ENCODE peak calls at places on chromosome 16, in nine cellular contexts. H is stomach, T is adrenal gland, L is IMR-90, V is A549, W is breast epithelium, C is ovary, N is K562, B is transverse colon. E is an unnamed sample.

GRCh38 chr16:3058173-3059030 is 7.0 kb upstream of the IL32 start:
- DNase-seq in H (peak), T (no peak), L (no peak), V (peak), W (peak), C (no peak), N (peak), B (peak), E (no peak)

GRCh38 chr16:79013004-79013403 is 587.5 kb downstream of the MAF start:
- DNase-seq in H (no peak), T (no peak), L (no peak), V (no peak), W (no peak), C (no peak), N (no peak), B (no peak), E (no peak)

GRCh38 chr16:56286819-56287218 is 95.5 kb downstream of the GNAO1 start:
- DNase-seq in H (no peak), T (no peak), L (peak), V (no peak), W (no peak), C (no peak), N (peak), B (no peak), E (no peak)

GRCh38 chr16:23905027-23905426 is 69.2 kb downstream of the PRKCB start:
- DNase-seq in H (no peak), T (no peak), L (peak), V (peak), W (no peak), C (no peak), N (no peak), B (peak), E (no peak)

GRCh38 chr16:16930309-16931000 is 540.3 kb downstream of the XYLT1 start:
- DNase-seq in H (no peak), T (peak), L (no peak), V (no peak), W (no peak), C (no peak), N (no peak), B (no peak), E (no peak)

GRCh38 chr16:71499775-71500364 is 10.7 kb upstream of the ZNF19 start:
- DNase-seq in H (no peak), T (peak), L (peak), V (peak), W (no peak), C (no peak), N (peak), B (peak), E (no peak)

GRCh38 chr16:19706846-19707245 is 11.2 kb downstream of the KNOP1 start:
- DNase-seq in H (no peak), T (no peak), L (no peak), V (no peak), W (no peak), C (no peak), N (no peak), B (no peak), E (no peak)

GRCh38 chr16:22116095-22116700 is 23.9 kb downstream of the VWA3A start:
- DNase-seq in H (no peak), T (no peak), L (no peak), V (no peak), W (no peak), C (no peak), N (no peak), B (no peak), E (no peak)

GRCh38 chr16:66489818-66490217 is 60.1 kb downstream of the TK2 start:
- DNase-seq in H (peak), T (no peak), L (no peak), V (no peak), W (peak), C (no peak), N (no peak), B (no peak), E (peak)

GRCh38 chr16:19879241-19879792 is 5.3 kb downstream of the GPRC5B start:
- DNase-seq in H (no peak), T (peak), L (peak), V (peak), W (no peak), C (no peak), N (no peak), B (no peak), E (peak)

GRCh38 chr16:56869513-56870270 is 4.7 kb downstream of the SLC12A3 start:
- DNase-seq in H (no peak), T (no peak), L (no peak), V (peak), W (no peak), C (no peak), N (peak), B (peak), E (no peak)

GRCh38 chr16:66130296-66130910 is 236.1 kb upstream of the CDH5 start:
- DNase-seq in H (no peak), T (no peak), L (peak), V (no peak), W (no peak), C (no peak), N (no peak), B (no peak), E (no peak)

GRCh38 chr16:81004646-81005353 is 1.9 kb downstream of the CMC2 start:
- DNase-seq in H (no peak), T (peak), L (peak), V (peak), W (no peak), C (no peak), N (peak), B (no peak), E (no peak)

GRCh38 chr16:48173877-48174276 is 18.1 kb upstream of the ABCC12 start:
- DNase-seq in H (no peak), T (no peak), L (no peak), V (no peak), W (no peak), C (no peak), N (no peak), B (no peak), E (no peak)

GRCh38 chr16:17331071-17331521 is 139.7 kb downstream of the XYLT1 start:
- DNase-seq in H (no peak), T (peak), L (no peak), V (no peak), W (no peak), C (no peak), N (no peak), B (no peak), E (peak)

GRCh38 chr16:9913604-9914330 is 268.5 kb downstream of the GRIN2A start:
- DNase-seq in H (no peak), T (no peak), L (no peak), V (no peak), W (no peak), C (no peak), N (no peak), B (no peak), E (no peak)

GRCh38 chr16:55830658-55831294 is 2.1 kb downstream of the CES1 start:
- DNase-seq in H (no peak), T (no peak), L (no peak), V (no peak), W (no peak), C (no peak), N (no peak), B (no peak), E (no peak)

GRCh38 chr16:25433388-25433787 is 175.7 kb upstream of the ZKSCAN2 start:
- DNase-seq in H (no peak), T (no peak), L (no peak), V (no peak), W (no peak), C (no peak), N (no peak), B (no peak), E (no peak)

GRCh38 chr16:84423416-84423837 is 55.1 kb downstream of the ATP2C2 start:
- DNase-seq in H (no peak), T (no peak), L (peak), V (peak), W (no peak), C (no peak), N (peak), B (no peak), E (no peak)

GRCh38 chr16:3187798-3188674 is at the start of gene OR1F1:
- DNase-seq in H (no peak), T (no peak), L (peak), V (peak), W (no peak), C (no peak), N (peak), B (no peak), E (no peak)

GRCh38 chr16:66507731-66508239 is 42.1 kb downstream of the TK2 start:
- DNase-seq in H (no peak), T (no peak), L (no peak), V (no peak), W (no peak), C (no peak), N (no peak), B (no peak), E (no peak)

GRCh38 chr16:12575288-12575687 is 228.4 kb downstream of the CPPED1 start:
- DNase-seq in H (no peak), T (no peak), L (no peak), V (no peak), W (no peak), C (no peak), N (no peak), B (no peak), E (no peak)

GRCh38 chr16:72848759-72849664 is 198.9 kb downstream of the ZFHX3 start:
- DNase-seq in H (peak), T (peak), L (peak), V (peak), W (peak), C (peak), N (peak), B (peak), E (peak)

GRCh38 chr16:65120811-65121721 is 797 bp downstream of the CDH11 start:
- DNase-seq in H (no peak), T (peak), L (peak), V (peak), W (no peak), C (peak), N (no peak), B (no peak), E (peak)

GRCh38 chr16:85457366-85457765 is 155.8 kb upstream of the GSE1 start:
- DNase-seq in H (no peak), T (no peak), L (no peak), V (no peak), W (no peak), C (no peak), N (no peak), B (no peak), E (no peak)

GRCh38 chr16:15961060-15961511 is 11.7 kb downstream of the ABCC1 start:
- DNase-seq in H (no peak), T (no peak), L (peak), V (no peak), W (no peak), C (no peak), N (no peak), B (no peak), E (no peak)

DNA sequence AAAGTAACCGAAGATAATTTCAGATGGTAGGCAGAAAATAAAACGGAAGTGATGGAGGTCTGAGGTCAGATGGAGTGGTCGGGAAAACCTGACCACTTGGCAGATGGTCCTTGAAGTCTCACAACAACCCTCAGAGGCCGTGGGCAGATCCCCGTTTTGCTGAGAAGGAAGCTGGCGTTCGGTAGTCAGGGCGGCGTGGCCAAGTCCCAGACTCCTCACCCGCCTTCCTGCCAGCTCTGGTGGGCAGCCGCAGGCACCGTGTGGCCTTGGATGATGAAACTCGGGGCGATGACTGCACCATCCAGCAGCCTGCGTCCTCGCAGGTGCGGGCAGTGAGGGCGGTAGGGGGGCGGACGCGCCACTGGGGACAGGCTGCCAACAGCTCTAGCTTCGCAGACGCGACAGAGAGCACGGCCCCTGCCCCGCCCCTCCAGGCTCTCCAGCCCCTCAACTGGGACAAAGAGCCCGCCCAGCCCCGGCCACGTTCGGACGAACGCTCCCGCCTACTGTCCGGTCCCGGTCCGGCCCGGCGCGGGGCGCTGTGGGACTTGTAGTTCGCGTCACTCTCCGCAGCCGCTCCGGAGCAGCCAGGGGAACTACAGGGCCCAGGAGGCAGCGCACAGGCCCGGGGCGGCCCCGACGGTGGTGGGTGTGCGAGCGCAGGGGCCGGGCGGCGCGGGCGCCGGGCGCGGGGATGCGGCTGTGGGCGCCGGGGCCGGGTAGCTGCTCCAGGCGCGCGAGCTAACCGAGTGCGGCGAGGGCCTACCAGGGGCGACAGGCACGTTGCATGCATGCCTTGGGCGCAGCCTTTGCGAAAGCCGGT is at the start of gene GPT2:
- DNase-seq in H (peak), T (peak), L (peak), V (peak), W (peak), C (peak), N (peak), B (peak), E (peak)
- TF ChIP-seq CTCF in H (peak), T (peak), L (no peak), V (no peak), W (no peak), C (no peak), N (no peak), B (peak), E (peak)

GRCh38 chr16:89697616-89698331 is 3.7 kb downstream of the SPATA2L start:
- DNase-seq in H (no peak), T (no peak), L (no peak), V (no peak), W (no peak), C (peak), N (no peak), B (no peak), E (no peak)

GRCh38 chr16:89700649-89701424 is 668 bp downstream of the SPATA2L start:
- DNase-seq in H (peak), T (no peak), L (peak), V (peak), W (peak), C (no peak), N (peak), B (peak), E (no peak)

GRCh38 chr16:89697161-89697615 is 4.3 kb downstream of the SPATA2L start:
- DNase-seq in H (no peak), T (no peak), L (no peak), V (no peak), W (no peak), C (peak), N (no peak), B (no peak), E (no peak)

GRCh38 chr16:89701425-89702406 is at the start of gene SPATA2L:
- DNase-seq in H (peak), T (peak), L (peak), V (peak), W (peak), C (peak), N (peak), B (peak), E (peak)

GRCh38 chr16:89700100-89700648 is 1.3 kb downstream of the SPATA2L start:
- DNase-seq in H (peak), T (peak), L (peak), V (peak), W (peak), C (peak), N (peak), B (peak), E (peak)
- TF ChIP-seq POLR2A in H (no peak), T (no peak), L (peak), V (no peak), W (no peak), C (peak), N (no peak), B (peak), E (no peak)

DNA sequence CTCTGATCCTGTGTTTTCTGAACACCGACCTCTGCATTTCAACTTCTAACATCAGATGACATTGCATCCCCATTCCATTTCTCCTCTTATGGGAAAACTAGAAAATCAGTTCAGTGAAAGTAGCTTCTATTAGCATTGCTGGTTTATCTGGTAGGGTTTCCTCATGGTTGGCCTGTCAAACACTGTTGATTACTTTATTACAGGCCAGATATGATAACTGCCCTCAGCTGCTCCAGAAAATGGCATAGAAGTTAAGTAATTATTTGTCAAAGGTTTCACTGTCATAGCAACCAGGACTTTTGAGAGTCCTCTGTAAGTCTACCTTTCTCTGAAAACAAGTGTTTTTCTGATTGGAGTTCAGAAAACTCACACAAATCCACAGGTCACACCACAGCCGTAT is 3.0 kb downstream of the GFOD2 start:
- DNase-seq in H (no peak), T (no peak), L (no peak), V (no peak), W (no peak), C (no peak), N (no peak), B (no peak), E (no peak)
- H3K4me3 ChIP-seq in H (no peak), T (no peak), L (no peak), V (no peak), W (no peak), C (no peak), N (no peak), B (no peak), E (no peak)

DNA sequence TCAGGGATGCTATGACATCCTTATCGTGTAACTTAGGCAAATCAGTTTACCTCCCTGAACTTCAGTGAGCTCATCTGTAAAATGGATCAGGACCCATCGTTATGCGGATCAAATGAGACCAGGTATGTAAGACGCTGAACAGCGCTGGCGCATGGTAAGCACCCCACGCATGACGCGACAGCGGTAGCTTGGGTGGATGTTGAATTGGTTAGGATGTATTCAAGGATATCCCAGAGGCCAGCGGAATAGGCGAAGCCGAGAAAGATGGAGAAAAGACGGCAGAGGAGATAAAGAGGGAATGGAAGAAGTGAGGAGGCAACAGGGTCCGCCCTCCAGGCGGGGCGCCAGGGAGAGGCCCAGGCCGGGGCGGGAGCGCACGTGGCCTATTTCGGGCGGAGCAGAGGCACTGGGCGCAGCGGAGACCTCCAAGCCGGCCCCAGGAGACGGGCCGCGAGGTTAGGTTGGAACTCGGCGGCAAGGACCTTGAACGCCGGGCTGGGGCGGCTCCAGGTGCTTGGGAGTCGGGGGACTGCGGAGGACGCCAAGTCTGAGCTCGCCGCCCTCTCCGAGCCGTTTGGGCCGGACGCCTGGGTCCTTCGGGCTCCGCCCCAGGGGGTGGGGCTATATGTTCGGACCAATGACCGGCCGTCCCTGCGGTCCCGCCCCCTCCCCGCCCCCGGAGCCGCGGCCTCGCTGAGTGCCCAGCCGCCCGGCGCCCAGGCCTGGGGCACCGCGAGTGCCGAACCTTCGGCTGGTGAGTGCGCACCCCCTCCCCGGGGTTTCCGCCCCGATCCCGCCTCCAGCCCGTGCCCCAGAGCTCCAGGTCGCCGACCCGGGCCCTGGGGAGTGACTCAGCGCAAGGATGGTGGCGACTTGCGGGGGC is at the start of gene ZNF771:
- DNase-seq in H (peak), T (peak), L (peak), V (peak), W (peak), C (peak), N (peak), B (peak), E (peak)
- TF ChIP-seq CTCF in H (no peak), T (no peak), L (no peak), V (no peak), W (no peak), C (peak), N (peak), B (no peak), E (no peak)

DNA sequence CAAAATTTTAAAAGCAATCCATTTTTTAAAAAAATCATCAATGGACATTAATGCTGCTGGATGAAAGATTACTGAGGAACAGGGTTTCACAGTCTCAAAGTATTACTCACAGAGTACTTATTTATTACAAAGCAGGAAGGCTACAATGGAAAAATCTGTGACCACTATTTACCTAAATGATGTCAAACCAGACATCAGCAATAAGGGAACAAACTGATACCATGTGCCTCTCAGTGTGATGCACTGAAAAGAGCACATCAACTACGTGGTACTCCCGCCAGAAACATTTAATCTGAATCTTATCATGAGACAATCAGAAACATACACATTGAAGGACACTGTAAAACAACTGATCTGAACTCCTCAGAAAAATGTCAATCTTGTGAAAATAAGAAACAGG is 124.2 kb downstream of the PARN start:
- DNase-seq in H (no peak), T (no peak), L (peak), V (peak), W (no peak), C (no peak), N (no peak), B (no peak), E (no peak)
- TF ChIP-seq POLR2A in H (no peak), T (no peak), L (no peak), V (no peak), W (no peak), C (no peak), N (no peak), B (no peak), E (no peak)

GRCh38 chr16:1979271-1980025 is 1.8 kb downstream of the NOXO1 start:
- DNase-seq in H (peak), T (no peak), L (no peak), V (no peak), W (peak), C (no peak), N (no peak), B (peak), E (peak)
- H3K4me3 ChIP-seq in H (peak), T (no peak), L (no peak), V (no peak), W (no peak), C (no peak), N (no peak), B (peak), E (no peak)

GRCh38 chr16:11254913-11255736 is 879 bp downstream of the SOCS1 start:
- DNase-seq in H (peak), T (peak), L (peak), V (peak), W (peak), C (peak), N (peak), B (peak), E (peak)
- TF ChIP-seq CTCF in H (no peak), T (no peak), L (no peak), V (no peak), W (no peak), C (no peak), N (peak), B (peak), E (no peak)

GRCh38 chr16:74903882-74904678 is 80.8 kb downstream of the WDR59 start:
- DNase-seq in H (no peak), T (no peak), L (no peak), V (no peak), W (no peak), C (no peak), N (no peak), B (no peak), E (peak)
- TF ChIP-seq POLR2A in H (no peak), T (no peak), L (no peak), V (no peak), W (no peak), C (no peak), N (no peak), B (no peak), E (no peak)